ENCODE peak calls at places on chromosomes 5 and 9, in four cellular contexts. One of them, this sample, is unnamed.

GRCh38 chr9:121285835-121286687 is 18.1 kb downstream of the GSN start:
- DNase-seq in stomach: peak
- DNase-seq in endodermal cell: peak
- DNase-seq in B cell: no peak
- DNase-seq in this sample: no peak

GRCh38 chr9:84997472-84997871 is 327.9 kb downstream of the NTRK2 start:
- DNase-seq in stomach: no peak
- DNase-seq in endodermal cell: peak
- DNase-seq in B cell: no peak
- DNase-seq in this sample: no peak

GRCh38 chr9:94741856-94742255 is 15.4 kb downstream of the AOPEP start:
- DNase-seq in stomach: no peak
- DNase-seq in endodermal cell: no peak
- DNase-seq in B cell: no peak
- DNase-seq in this sample: no peak

GRCh38 chr9:16290169-16290568 is 580.3 kb downstream of the BNC2 start:
- DNase-seq in stomach: no peak
- DNase-seq in endodermal cell: no peak
- DNase-seq in B cell: no peak
- DNase-seq in this sample: no peak

GRCh38 chr9:22682536-22683392 is 236.1 kb downstream of the DMRTA1 start:
- DNase-seq in stomach: no peak
- DNase-seq in endodermal cell: no peak
- DNase-seq in B cell: no peak
- DNase-seq in this sample: no peak

GRCh38 chr9:112080831-112081542 is 94.1 kb downstream of the SUSD1 start:
- DNase-seq in stomach: no peak
- DNase-seq in endodermal cell: no peak
- DNase-seq in B cell: no peak
- DNase-seq in this sample: no peak

GRCh38 chr9:137227853-137228514 is 682 bp downstream of the RNF224 start:
- DNase-seq in stomach: no peak
- DNase-seq in endodermal cell: no peak
- DNase-seq in B cell: peak
- DNase-seq in this sample: no peak

GRCh38 chr5:91133183-91133582 is 249.9 kb downstream of the ARRDC3 start:
- DNase-seq in stomach: no peak
- DNase-seq in endodermal cell: no peak
- DNase-seq in B cell: no peak
- DNase-seq in this sample: no peak

GRCh38 chr9:115998661-115999060 is 154.9 kb upstream of the PAPPA start:
- DNase-seq in stomach: no peak
- DNase-seq in endodermal cell: no peak
- DNase-seq in B cell: no peak
- DNase-seq in this sample: no peak

GRCh38 chr9:88746744-88747398 is 211.9 kb downstream of the NXNL2 start:
- DNase-seq in stomach: no peak
- DNase-seq in endodermal cell: peak
- DNase-seq in B cell: no peak
- DNase-seq in this sample: no peak

GRCh38 chr5:91384671-91385430 is 1.7 kb upstream of the ARRDC3 start:
- DNase-seq in stomach: peak
- DNase-seq in endodermal cell: peak
- DNase-seq in B cell: peak
- DNase-seq in this sample: no peak

GRCh38 chr9:38263534-38263933 is 129.0 kb upstream of the ALDH1B1 start:
- DNase-seq in stomach: no peak
- DNase-seq in endodermal cell: no peak
- DNase-seq in B cell: no peak
- DNase-seq in this sample: no peak
- TF ChIP-seq CTCF in stomach: no peak
- TF ChIP-seq CTCF in endodermal cell: peak
- TF ChIP-seq CTCF in B cell: no peak
- TF ChIP-seq CTCF in this sample: no peak

DNA sequence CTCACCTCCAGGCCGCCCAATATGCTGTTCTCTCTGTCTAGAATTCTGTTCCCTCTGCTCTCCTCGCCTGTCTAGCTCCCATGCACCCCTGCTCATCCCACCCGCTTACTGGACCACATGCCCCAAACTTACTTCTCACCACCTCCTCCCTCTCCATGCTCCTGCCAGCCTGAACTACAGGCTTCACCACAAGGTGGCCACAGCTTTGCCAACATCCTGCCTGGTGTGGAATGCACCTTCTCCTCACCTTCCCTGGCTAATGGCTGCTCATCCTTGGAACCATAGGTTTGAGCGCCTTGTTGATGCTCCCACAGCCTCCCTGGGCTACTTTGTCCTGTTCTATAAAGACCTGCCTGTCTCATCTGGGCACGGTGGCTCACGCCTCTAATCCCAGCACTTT is 9.6 kb downstream of the LAMC3 start:
- DNase-seq in stomach: no peak
- DNase-seq in endodermal cell: peak
- DNase-seq in B cell: no peak
- DNase-seq in this sample: no peak
- TF ChIP-seq CTCF in stomach: no peak
- TF ChIP-seq CTCF in endodermal cell: peak
- TF ChIP-seq CTCF in B cell: no peak
- TF ChIP-seq CTCF in this sample: no peak

GRCh38 chr5:110869927-110870326 is 131.1 kb downstream of the SLC25A46 start:
- DNase-seq in stomach: no peak
- DNase-seq in endodermal cell: no peak
- DNase-seq in B cell: no peak
- DNase-seq in this sample: no peak

GRCh38 chr5:110879675-110880074 is 140.9 kb downstream of the SLC25A46 start:
- DNase-seq in stomach: no peak
- DNase-seq in endodermal cell: no peak
- DNase-seq in B cell: no peak
- DNase-seq in this sample: no peak

GRCh38 chr5:110872963-110873362 is 134.2 kb downstream of the SLC25A46 start:
- DNase-seq in stomach: no peak
- DNase-seq in endodermal cell: no peak
- DNase-seq in B cell: no peak
- DNase-seq in this sample: no peak

GRCh38 chr5:110872200-110872599 is 133.4 kb downstream of the SLC25A46 start:
- DNase-seq in stomach: no peak
- DNase-seq in endodermal cell: no peak
- DNase-seq in B cell: no peak
- DNase-seq in this sample: no peak

GRCh38 chr5:110873773-110874437 is 135.1 kb downstream of the SLC25A46 start:
- DNase-seq in stomach: peak
- DNase-seq in endodermal cell: no peak
- DNase-seq in B cell: no peak
- DNase-seq in this sample: no peak
- TF ChIP-seq CTCF in stomach: no peak
- TF ChIP-seq CTCF in endodermal cell: no peak
- TF ChIP-seq CTCF in B cell: no peak
- TF ChIP-seq CTCF in this sample: no peak

DNA sequence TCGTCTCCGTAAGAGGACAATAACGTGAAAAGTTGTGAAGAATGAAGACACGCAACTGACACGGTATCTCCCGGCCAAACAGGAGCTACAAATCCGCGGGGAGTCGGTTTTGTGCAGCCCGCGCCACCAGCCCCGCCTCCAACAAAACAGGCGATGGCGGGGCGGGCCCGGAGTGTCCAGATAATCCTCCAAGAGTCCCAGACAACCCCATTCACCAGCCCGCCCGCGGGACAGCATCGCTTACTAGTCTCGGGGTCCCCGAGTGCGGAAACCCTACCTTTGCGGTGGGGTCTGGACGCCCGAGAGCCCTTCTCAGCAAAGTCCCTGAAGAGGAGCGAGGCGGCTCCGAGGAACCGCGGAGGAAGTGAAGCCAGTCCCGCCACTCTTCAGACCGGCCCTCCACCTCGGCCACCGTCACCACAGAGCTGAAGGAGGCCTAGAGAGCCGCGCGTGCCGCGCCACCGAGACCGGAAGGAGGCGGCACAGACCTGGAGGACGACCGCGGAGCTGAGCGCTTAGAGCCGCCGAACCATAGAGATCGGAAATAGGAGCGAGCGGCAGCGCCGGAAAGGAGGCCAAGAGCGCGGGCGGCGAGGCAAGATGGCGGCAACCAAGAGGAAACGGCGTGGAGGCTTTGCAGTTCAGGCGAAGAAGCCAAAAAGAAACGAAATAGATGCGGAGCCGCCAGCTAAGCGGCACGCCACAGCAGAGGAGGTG is at the start of the genes BRIX1 and RAD1:
- DNase-seq in stomach: peak
- DNase-seq in endodermal cell: peak
- DNase-seq in B cell: peak
- DNase-seq in this sample: peak
- TF ChIP-seq CTCF in stomach: no peak
- TF ChIP-seq CTCF in endodermal cell: peak
- TF ChIP-seq CTCF in B cell: no peak
- TF ChIP-seq CTCF in this sample: no peak

GRCh38 chr9:119365291-119366027 is 3.8 kb downstream of the BRINP1 start:
- DNase-seq in stomach: no peak
- DNase-seq in endodermal cell: peak
- DNase-seq in B cell: peak
- DNase-seq in this sample: no peak
- TF ChIP-seq CTCF in stomach: no peak
- TF ChIP-seq CTCF in endodermal cell: peak
- TF ChIP-seq CTCF in B cell: no peak
- TF ChIP-seq CTCF in this sample: no peak

GRCh38 chr5:162282191-162282590 is 214.6 kb downstream of the GABRG2 start:
- DNase-seq in stomach: no peak
- DNase-seq in endodermal cell: no peak
- DNase-seq in B cell: no peak
- DNase-seq in this sample: no peak
- TF ChIP-seq CTCF in stomach: no peak
- TF ChIP-seq CTCF in endodermal cell: no peak
- TF ChIP-seq CTCF in B cell: no peak
- TF ChIP-seq CTCF in this sample: no peak

GRCh38 chr5:126998201-126998631 is 32.1 kb downstream of the MARCHF3 start:
- DNase-seq in stomach: no peak
- DNase-seq in endodermal cell: peak
- DNase-seq in B cell: peak
- DNase-seq in this sample: no peak
- TF ChIP-seq CTCF in stomach: no peak
- TF ChIP-seq CTCF in endodermal cell: no peak
- TF ChIP-seq CTCF in B cell: no peak
- TF ChIP-seq CTCF in this sample: no peak